ENCODE peak calls at places on chromosomes 3 and 15, in nine cellular contexts. T is neuronal stem cell, L is astrocyte, Y is tibial artery, W is IMR-90, R is A549, I is adrenal gland, F is brain microvascular endothelial cell, O is stomach. P is an unnamed sample.

GRCh38 chr3:59850352-59850870 is 800.6 kb upstream of the CFAP20DC start:
- DNase-seq in T (no peak), L (no peak), Y (no peak), W (no peak), R (no peak), I (no peak), F (no peak), O (no peak), P (no peak)

GRCh38 chr3:129001101-129001816 is at the start of gene EFCC1:
- DNase-seq in T (peak; percentile 72), L (no peak), Y (peak; percentile 48), W (no peak), R (no peak), I (no peak), F (no peak), O (no peak), P (no peak)

GRCh38 chr3:169264711-169265110 is 398.8 kb downstream of the MECOM start:
- DNase-seq in T (no peak), L (peak; percentile 47), Y (no peak), W (peak; percentile 44), R (no peak), I (peak; percentile 29), F (peak; percentile 55), O (peak; percentile 70), P (no peak)

GRCh38 chr3:185930393-185931107 is 7.3 kb downstream of the TRA2B start:
- DNase-seq in T (no peak), L (peak; percentile 40), Y (no peak), W (peak; percentile 57), R (no peak), I (no peak), F (peak; percentile 31), O (no peak), P (no peak)

GRCh38 chr3:126703512-126704493 is at the start of gene CHCHD6:
- DNase-seq in T (peak; percentile 97), L (peak; percentile 91), Y (peak; percentile 94), W (peak; percentile 94), R (peak; percentile 97), I (peak; percentile 97), F (peak; percentile 92), O (peak; percentile 95), P (peak; percentile 94)

GRCh38 chr3:63279000-63279366 is 875 bp downstream of the SYNPR start:
- DNase-seq in T (no peak), L (no peak), Y (no peak), W (no peak), R (no peak), I (no peak), F (no peak), O (no peak), P (no peak)

GRCh38 chr3:155391104-155391503 is 97.6 kb upstream of the STRIT1 start:
- DNase-seq in T (no peak), L (peak; percentile 35), Y (no peak), W (peak; percentile 25), R (no peak), I (no peak), F (no peak), O (no peak), P (no peak)

GRCh38 chr15:51760805-51761204 is 9.4 kb downstream of the TMOD2 start:
- DNase-seq in T (no peak), L (no peak), Y (no peak), W (no peak), R (no peak), I (no peak), F (no peak), O (no peak), P (no peak)

GRCh38 chr3:160112481-160112880 is 112.7 kb upstream of the C3orf80 start:
- DNase-seq in T (no peak), L (no peak), Y (no peak), W (no peak), R (no peak), I (no peak), F (no peak), O (no peak), P (no peak)

GRCh38 chr15:64519897-64520296 is 59.5 kb downstream of the ZNF609 start:
- DNase-seq in T (no peak), L (no peak), Y (no peak), W (no peak), R (no peak), I (no peak), F (no peak), O (no peak), P (no peak)

GRCh38 chr3:14569474-14569873 is 29.3 kb upstream of the GRIP2 start:
- DNase-seq in T (no peak), L (no peak), Y (no peak), W (no peak), R (no peak), I (no peak), F (no peak), O (no peak), P (no peak)

GRCh38 chr3:43996379-43997301 is 245.0 kb upstream of the TOPAZ1 start:
- DNase-seq in T (peak; percentile 41), L (no peak), Y (no peak), W (no peak), R (peak; percentile 78), I (no peak), F (no peak), O (no peak), P (no peak)

GRCh38 chr15:91813924-91814323 is 39.6 kb upstream of the SLCO3A1 start:
- DNase-seq in T (no peak), L (no peak), Y (no peak), W (no peak), R (no peak), I (no peak), F (no peak), O (no peak), P (no peak)

GRCh38 chr15:40984963-40985362 is 31.7 kb downstream of the CHAC1 start:
- DNase-seq in T (no peak), L (peak; percentile 94), Y (no peak), W (peak; percentile 97), R (no peak), I (peak; percentile 71), F (peak; percentile 81), O (no peak), P (no peak)

GRCh38 chr15:55005679-55006078 is 191.1 kb downstream of the RSL24D1 start:
- DNase-seq in T (no peak), L (no peak), Y (no peak), W (no peak), R (no peak), I (no peak), F (no peak), O (no peak), P (no peak)
- H3K4me3 ChIP-seq in T (no peak overlapping the region), L (no peak overlapping the region), Y (no peak overlapping the region), W (no peak overlapping the region), R (no peak overlapping the region), I (no peak overlapping the region), F (no peak overlapping the region), O (no peak overlapping the region), P (no peak overlapping the region)

DNA sequence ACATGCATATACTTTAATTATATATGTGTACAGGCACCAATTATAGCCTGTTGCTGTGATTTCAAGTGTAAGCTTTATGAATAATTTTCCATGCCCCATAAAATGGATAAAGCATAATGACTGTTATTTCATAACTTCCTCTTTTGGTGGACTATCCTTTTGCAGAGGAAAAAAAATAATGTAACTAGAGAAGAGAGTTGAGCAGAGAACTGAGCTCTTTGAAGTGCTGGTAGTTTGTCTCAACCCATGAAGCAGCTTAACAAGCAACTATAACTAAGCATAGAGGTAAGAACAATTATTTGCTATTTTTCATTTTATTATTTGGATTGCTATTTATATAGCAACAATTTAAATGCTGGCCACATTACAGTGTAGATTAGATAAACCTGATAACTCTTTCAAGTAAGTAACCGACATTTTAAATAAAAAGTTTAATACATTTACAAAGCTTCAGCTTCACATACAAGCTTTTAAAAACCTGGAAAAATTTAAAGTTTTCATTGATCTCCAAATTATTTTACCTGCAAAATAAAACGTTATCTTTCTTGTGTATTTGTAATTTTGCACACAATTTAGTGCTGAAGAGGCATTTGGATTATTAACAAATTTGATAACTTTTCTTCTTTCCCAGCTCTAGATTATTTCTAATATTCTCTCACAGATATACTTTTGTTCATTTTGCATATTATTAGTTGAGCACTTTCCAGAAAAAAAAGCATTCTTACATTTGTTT is 24.4 kb upstream of the MBNL1 start:
- DNase-seq in T (no peak), L (no peak), Y (no peak), W (no peak), R (no peak), I (no peak), F (no peak), O (no peak), P (no peak)
- H3K4me3 ChIP-seq in T (no peak overlapping the region), L (no peak overlapping the region), Y (no peak overlapping the region), W (no peak overlapping the region), R (no peak overlapping the region), I (no peak overlapping the region), F (no peak overlapping the region), O (peak overlapping the region; percentile 9), P (no peak overlapping the region)

GRCh38 chr3:149592758-149593240 is 65.0 kb downstream of the WWTR1 start:
- DNase-seq in T (no peak), L (peak; percentile 70), Y (no peak), W (no peak), R (no peak), I (peak; percentile 67), F (no peak), O (no peak), P (no peak)
- H3K4me3 ChIP-seq in T (no peak overlapping the region), L (no peak overlapping the region), Y (no peak overlapping the region), W (no peak overlapping the region), R (no peak overlapping the region), I (no peak overlapping the region), F (no peak overlapping the region), O (no peak overlapping the region), P (no peak overlapping the region)

GRCh38 chr3:16849240-16849639 is 35.5 kb upstream of the PLCL2 start:
- DNase-seq in T (peak; percentile 33), L (peak; percentile 73), Y (peak; percentile 51), W (peak; percentile 2), R (no peak), I (peak; percentile 73), F (peak; percentile 55), O (peak; percentile 65), P (no peak)

GRCh38 chr3:16844771-16845170 is 40.0 kb upstream of the PLCL2 start:
- DNase-seq in T (no peak), L (no peak), Y (no peak), W (no peak), R (no peak), I (no peak), F (no peak), O (no peak), P (no peak)

GRCh38 chr3:16846373-16847078 is 38.2 kb upstream of the PLCL2 start:
- DNase-seq in T (no peak), L (no peak), Y (no peak), W (no peak), R (no peak), I (no peak), F (no peak), O (no peak), P (no peak)

GRCh38 chr3:16848007-16848406 is 36.7 kb upstream of the PLCL2 start:
- DNase-seq in T (no peak), L (no peak), Y (no peak), W (no peak), R (no peak), I (no peak), F (no peak), O (no peak), P (no peak)

GRCh38 chr3:16849795-16850194 is 35.0 kb upstream of the PLCL2 start:
- DNase-seq in T (no peak), L (peak; percentile 68), Y (peak; percentile 21), W (peak; percentile 55), R (no peak), I (no peak), F (peak; percentile 62), O (no peak), P (no peak)
- H3K4me3 ChIP-seq in T (peak overlapping the region; percentile 35), L (no peak overlapping the region), Y (no peak overlapping the region), W (no peak overlapping the region), R (no peak overlapping the region), I (no peak overlapping the region), F (no peak overlapping the region), O (no peak overlapping the region), P (no peak overlapping the region)

P was measured in right lobe of liver.